ENCODE peak calls at places on chromosomes 7 and 10, in six cellular contexts. W, U, T, N, C and Z are unnamed samples.

GRCh38 chr7:13989944-13990295 is 454 bp upstream of the ETV1 start:
- DNase-seq in W (no peak), U (no peak), T (no peak), N (no peak), C (no peak), Z (no peak)

GRCh38 chr7:542935-543789 is 23.5 kb upstream of the PDGFA start:
- DNase-seq in W (peak; percentile 42), U (peak; percentile 37), T (no peak), N (no peak), C (no peak), Z (no peak)

GRCh38 chr7:147279951-147280350 is 1163.3 kb downstream of the CNTNAP2 start:
- DNase-seq in W (no peak), U (peak; percentile 2), T (no peak), N (no peak), C (no peak), Z (no peak)

GRCh38 chr10:8594176-8594575 is 539.7 kb downstream of the GATA3 start:
- DNase-seq in W (no peak), U (no peak), T (no peak), N (no peak), C (no peak), Z (no peak)

GRCh38 chr10:113820507-113820906 is 33.4 kb downstream of the DCLRE1A start:
- DNase-seq in W (peak; percentile 15), U (no peak), T (peak; percentile 8), N (no peak), C (no peak), Z (peak; percentile 43)

GRCh38 chr10:59678884-59679301 is 30.8 kb downstream of the SLC16A9 start:
- DNase-seq in W (no peak), U (no peak), T (no peak), N (no peak), C (no peak), Z (no peak)

GRCh38 chr7:150415161-150416160 is 35.0 kb upstream of the GIMAP8 start:
- DNase-seq in W (no peak), U (peak; percentile 89), T (no peak), N (no peak), C (no peak), Z (peak; percentile 14)

GRCh38 chr10:26557641-26558014 is 119.5 kb downstream of the APBB1IP start:
- DNase-seq in W (no peak), U (no peak), T (no peak), N (no peak), C (no peak), Z (no peak)

GRCh38 chr7:20116869-20117268 is 100.3 kb downstream of the MACC1 start:
- DNase-seq in W (no peak), U (no peak), T (no peak), N (no peak), C (no peak), Z (no peak)

GRCh38 chr10:50624154-50624865 is 554 bp upstream of the SGMS1 start:
- DNase-seq in W (peak; percentile 93), U (peak; percentile 85), T (peak; percentile 87), N (peak; percentile 83), C (no peak), Z (peak; percentile 93)

GRCh38 chr7:129356176-129356575 is 78.1 kb upstream of the STRIP2 start:
- DNase-seq in W (no peak), U (no peak), T (no peak), N (no peak), C (no peak), Z (no peak)

GRCh38 chr10:63481815-63482421 is 16.1 kb upstream of the JMJD1C start:
- DNase-seq in W (no peak), U (no peak), T (no peak), N (no peak), C (no peak), Z (no peak)

GRCh38 chr7:30914611-30915601 is 3.3 kb downstream of the AQP1 start:
- DNase-seq in W (peak; percentile 94), U (no peak), T (peak; percentile 21), N (no peak), C (no peak), Z (peak; percentile 87)

GRCh38 chr10:112039823-112040222 is 143.7 kb downstream of the GPAM start:
- DNase-seq in W (no peak), U (no peak), T (no peak), N (no peak), C (no peak), Z (no peak)

GRCh38 chr7:149727053-149727452 is 46.3 kb downstream of the ZNF467 start:
- DNase-seq in W (no peak), U (no peak), T (no peak), N (no peak), C (no peak), Z (no peak)

GRCh38 chr7:26443761-26444160 is 152.1 kb downstream of the SNX10 start:
- DNase-seq in W (no peak), U (no peak), T (no peak), N (no peak), C (no peak), Z (no peak)

GRCh38 chr7:76507723-76508406 is 2.5 kb upstream of the UPK3B start:
- DNase-seq in W (peak; percentile 6), U (no peak), T (no peak), N (no peak), C (no peak), Z (no peak)

GRCh38 chr10:117094856-117095255 is 43.2 kb downstream of the VAX1 start:
- DNase-seq in W (no peak), U (no peak), T (no peak), N (no peak), C (no peak), Z (no peak)

GRCh38 chr7:90455163-90456030 is 14.0 kb upstream of the PTTG1IP2 start:
- DNase-seq in W (peak; percentile 35), U (peak; percentile 10), T (peak; percentile 28), N (no peak), C (peak; percentile 7), Z (peak; percentile 61)

GRCh38 chr10:30374353-30374752 is 25.3 kb upstream of the MTPAP start:
- DNase-seq in W (peak; percentile 79), U (peak; percentile 27), T (no peak), N (no peak), C (no peak), Z (no peak)

GRCh38 chr7:1669486-1669951 is 558 bp upstream of the ELFN1 start:
- DNase-seq in W (peak; percentile 46), U (no peak), T (no peak), N (no peak), C (no peak), Z (peak; percentile 72)
- TF ChIP-seq JUND in W (no peak), U (no peak), T (no peak), N (no peak), C (no peak), Z (no peak)

GRCh38 chr7:128045766-128046165 is 14.5 kb upstream of the LRRC4 start:
- DNase-seq in W (no peak), U (no peak), T (no peak), N (no peak), C (no peak), Z (no peak)
- TF ChIP-seq RAD21 in W (no peak), U (no peak), T (no peak), N (no peak), C (no peak), Z (no peak)

DNA sequence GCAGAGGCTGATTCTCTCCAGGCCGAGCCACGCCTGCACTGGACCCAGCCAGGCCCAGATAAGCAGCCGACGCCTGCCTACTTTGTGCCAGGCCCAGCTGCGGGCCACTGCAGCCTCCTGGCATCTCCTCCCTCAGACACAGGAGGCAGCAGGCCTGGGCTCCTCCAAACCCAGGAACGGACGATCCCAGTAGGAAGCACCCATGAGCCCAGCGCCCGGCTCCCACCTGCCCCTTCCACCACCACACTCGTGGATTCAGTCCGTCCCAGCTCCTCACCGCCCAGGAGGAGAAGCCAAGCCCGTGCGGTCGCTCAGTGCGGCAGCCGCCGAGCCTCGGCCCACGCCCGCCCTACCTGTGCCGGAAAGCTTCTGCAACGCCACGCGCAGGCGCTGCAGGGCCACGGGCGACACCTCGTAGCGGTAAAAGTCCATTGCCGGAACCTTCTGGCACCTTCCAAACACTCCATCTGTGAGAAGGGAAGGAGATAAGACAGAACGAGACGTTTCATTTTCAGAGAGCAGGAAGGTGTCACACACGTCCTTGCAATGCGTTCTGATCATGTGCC is 271.1 kb downstream of the PTPRN2 start:
- DNase-seq in W (no peak), U (no peak), T (no peak), N (no peak), C (no peak), Z (no peak)
- TF ChIP-seq JUND in W (no peak), U (no peak), T (no peak), N (no peak), C (no peak), Z (no peak)

DNA sequence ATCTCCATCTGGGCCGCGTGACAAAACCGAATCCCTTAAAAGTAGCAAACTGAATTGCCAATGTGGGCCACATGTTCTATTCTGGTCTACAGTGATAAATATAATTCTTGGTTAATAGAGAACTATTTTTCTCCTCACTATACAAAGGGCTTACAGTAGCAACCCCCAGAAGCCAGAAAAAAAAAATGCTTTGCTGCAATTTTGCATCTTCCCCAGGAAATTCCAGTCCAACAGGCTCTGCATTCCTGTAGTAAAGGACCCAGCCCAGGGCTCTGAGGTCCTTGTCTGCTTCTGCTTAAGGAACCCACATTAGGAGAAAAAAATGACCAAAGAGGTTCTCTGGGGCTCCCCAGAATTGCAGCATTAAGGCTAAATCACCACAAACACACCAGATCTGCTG is 7.7 kb downstream of the CPXM2 start:
- DNase-seq in W (no peak), U (no peak), T (no peak), N (no peak), C (no peak), Z (no peak)
- TF ChIP-seq RAD21 in W (no peak), U (no peak), T (no peak), N (no peak), C (no peak), Z (no peak)

DNA sequence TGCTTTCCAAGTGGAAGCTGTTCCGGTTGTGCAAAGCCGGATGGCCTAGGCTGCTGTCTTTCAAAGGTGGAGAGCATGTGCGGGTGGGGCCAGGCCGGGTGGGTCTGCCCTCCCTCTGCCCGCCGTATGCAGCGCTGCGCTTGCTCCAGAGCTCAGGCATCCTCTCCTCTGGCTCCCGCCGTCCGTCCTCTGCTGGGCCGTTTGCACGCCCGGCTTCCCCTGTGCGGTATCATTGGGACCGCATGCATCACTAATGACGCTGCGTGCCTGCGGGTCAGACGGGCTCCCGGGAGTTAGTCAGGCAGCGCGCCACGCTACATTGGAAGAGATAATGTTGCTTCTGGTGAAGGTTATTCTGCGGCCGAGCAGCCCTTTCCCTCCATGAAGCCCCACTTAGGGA is 318.3 kb downstream of the WDR37 start:
- DNase-seq in W (no peak), U (no peak), T (no peak), N (no peak), C (no peak), Z (peak; percentile 21)
- TF ChIP-seq JUND in W (no peak), U (no peak), T (no peak), N (no peak), C (no peak), Z (no peak)

GRCh38 chr7:77917500-77918262 is 119.1 kb downstream of the PHTF2 start:
- DNase-seq in W (no peak), U (no peak), T (no peak), N (no peak), C (no peak), Z (no peak)

GRCh38 chr7:77923419-77923818 is 124.8 kb downstream of the PHTF2 start:
- DNase-seq in W (no peak), U (no peak), T (no peak), N (no peak), C (no peak), Z (no peak)
- TF ChIP-seq RAD21 in W (no peak), U (no peak), T (no peak), N (no peak), C (no peak), Z (no peak)